ENCODE peak calls at places on chromosomes 7 and 10, in eight cellular contexts. A is upper lobe of right lung, R is pancreas, D is fibroblast of lung, U is cardiac fibroblast, G is OCI-LY7, T is PC-3, Z is lower lobe of right lung. X is an unnamed sample.

GRCh38 chr10:131221632-131222277 is 89.8 kb downstream of the TCERG1L start:
- DNase-seq in D (no peak), Z (peak), U (no peak), T (no peak), A (no peak), R (peak), G (no peak), X (no peak)

GRCh38 chr10:7819126-7819470 is 793 bp downstream of the TAF3 start:
- DNase-seq in U (peak), R (peak), D (peak), A (no peak), Z (peak), T (peak), G (peak), X (peak)

GRCh38 chr10:3538850-3539531 is 246.0 kb downstream of the KLF6 start:
- DNase-seq in G (no peak), A (no peak), D (peak), U (peak), R (no peak), Z (no peak), T (peak), X (no peak)

GRCh38 chr10:131852161-131852822 is 48.5 kb upstream of the PPP2R2D start:
- DNase-seq in G (no peak), R (peak), D (no peak), U (no peak), T (no peak), A (peak), Z (no peak), X (peak)

GRCh38 chr7:124550036-124550435 is 215.6 kb downstream of the GPR37 start:
- DNase-seq in T (no peak), R (no peak), A (no peak), U (no peak), G (no peak), Z (no peak), D (no peak), X (no peak)

GRCh38 chr7:13327669-13328068 is 640.2 kb downstream of the ARL4A start:
- DNase-seq in D (peak), G (no peak), A (no peak), Z (no peak), R (no peak), U (peak), T (peak), X (no peak)

GRCh38 chr10:75434292-75434691 is 2.9 kb downstream of the LRMDA start:
- DNase-seq in A (no peak), Z (no peak), T (no peak), G (no peak), D (no peak), R (no peak), U (no peak), X (no peak)

GRCh38 chr10:4109469-4109868 is 324.5 kb upstream of the KLF6 start:
- DNase-seq in Z (no peak), R (no peak), T (no peak), G (no peak), D (peak), U (peak), A (no peak), X (no peak)

GRCh38 chr10:78320990-78321389 is 287.3 kb downstream of the RPS24 start:
- DNase-seq in U (no peak), G (no peak), T (no peak), A (no peak), D (no peak), Z (no peak), R (no peak), X (no peak)

GRCh38 chr7:4134204-4134603 is 547.9 kb upstream of the FOXK1 start:
- DNase-seq in T (no peak), Z (peak), R (peak), U (no peak), A (peak), G (no peak), D (no peak), X (peak)

GRCh38 chr10:98295907-98296306 is 27.9 kb upstream of the LOXL4 start:
- DNase-seq in T (peak), U (peak), Z (no peak), D (peak), R (no peak), G (no peak), A (no peak), X (no peak)

GRCh38 chr7:75033064-75033463 is 40.5 kb downstream of the RCC1L start:
- DNase-seq in D (no peak), U (peak), G (no peak), A (no peak), Z (no peak), R (no peak), T (no peak), X (peak)

GRCh38 chr7:124566576-124566975 is 199.0 kb downstream of the GPR37 start:
- DNase-seq in G (no peak), Z (no peak), T (peak), U (peak), R (no peak), D (peak), A (no peak), X (no peak)

GRCh38 chr7:115297651-115298050 is 375.8 kb downstream of the MDFIC start:
- DNase-seq in D (peak), G (no peak), Z (no peak), A (no peak), R (peak), U (peak), T (peak), X (no peak)

GRCh38 chr10:52703898-52704297 is 68.7 kb downstream of the MBL2 start:
- DNase-seq in R (no peak), D (no peak), G (no peak), T (peak), A (no peak), U (no peak), Z (no peak), X (no peak)

GRCh38 chr7:105413887-105414437 is 25.2 kb upstream of the SRPK2 start:
- DNase-seq in T (no peak), Z (no peak), D (no peak), R (no peak), G (no peak), U (no peak), A (no peak), X (no peak)

GRCh38 chr7:11642841-11643240 is 189.2 kb downstream of the THSD7A start:
- DNase-seq in T (no peak), Z (no peak), A (no peak), R (no peak), U (no peak), G (no peak), D (no peak), X (no peak)

GRCh38 chr7:19113855-19114590 is 3.4 kb downstream of the TWIST1 start:
- DNase-seq in R (no peak), A (no peak), T (peak), U (no peak), D (peak), Z (no peak), G (no peak), X (no peak)
- H3K4me3 ChIP-seq in R (no peak), A (no peak), T (peak), U (peak), D (peak), Z (no peak), G (no peak), X (no peak)

GRCh38 chr7:50595538-50596102 is 30.4 kb upstream of the DDC start:
- DNase-seq in U (peak), G (peak), Z (no peak), T (peak), D (peak), R (no peak), A (no peak), X (peak)

GRCh38 chr7:50594136-50594535 is 28.9 kb upstream of the DDC start:
- DNase-seq in D (no peak), U (no peak), A (no peak), Z (no peak), R (no peak), G (no peak), T (no peak), X (no peak)

GRCh38 chr7:50598455-50599343 is 33.5 kb upstream of the DDC start:
- DNase-seq in R (no peak), Z (no peak), A (no peak), G (no peak), D (no peak), T (no peak), U (no peak), X (no peak)

GRCh38 chr7:50594734-50595537 is 29.7 kb upstream of the DDC start:
- DNase-seq in U (no peak), D (no peak), R (no peak), T (no peak), A (no peak), Z (no peak), G (no peak), X (no peak)

GRCh38 chr7:50596484-50596883 is 31.3 kb upstream of the DDC start:
- DNase-seq in A (no peak), Z (no peak), U (no peak), R (no peak), T (no peak), G (no peak), D (no peak), X (no peak)
- TF ChIP-seq CTCF in A (no peak), Z (no peak), U (no peak), R (no peak), T (no peak), G (no peak), D (no peak), X (no peak)

GRCh38 chr7:101743995-101744360 is 73.4 kb upstream of the CUX1 start:
- DNase-seq in D (no peak), T (no peak), R (no peak), G (peak), U (no peak), Z (no peak), A (no peak), X (peak)

GRCh38 chr7:101744588-101744987 is 72.8 kb upstream of the CUX1 start:
- DNase-seq in T (no peak), A (no peak), D (no peak), R (no peak), G (peak), Z (no peak), U (no peak), X (no peak)

GRCh38 chr7:101740981-101741725 is 76.3 kb upstream of the CUX1 start:
- DNase-seq in T (peak), G (peak), U (peak), Z (no peak), D (no peak), A (no peak), R (no peak), X (no peak)

GRCh38 chr7:101746311-101746710 is 71.1 kb upstream of the CUX1 start:
- DNase-seq in D (no peak), A (no peak), Z (no peak), T (no peak), U (no peak), R (no peak), G (peak), X (no peak)

DNA sequence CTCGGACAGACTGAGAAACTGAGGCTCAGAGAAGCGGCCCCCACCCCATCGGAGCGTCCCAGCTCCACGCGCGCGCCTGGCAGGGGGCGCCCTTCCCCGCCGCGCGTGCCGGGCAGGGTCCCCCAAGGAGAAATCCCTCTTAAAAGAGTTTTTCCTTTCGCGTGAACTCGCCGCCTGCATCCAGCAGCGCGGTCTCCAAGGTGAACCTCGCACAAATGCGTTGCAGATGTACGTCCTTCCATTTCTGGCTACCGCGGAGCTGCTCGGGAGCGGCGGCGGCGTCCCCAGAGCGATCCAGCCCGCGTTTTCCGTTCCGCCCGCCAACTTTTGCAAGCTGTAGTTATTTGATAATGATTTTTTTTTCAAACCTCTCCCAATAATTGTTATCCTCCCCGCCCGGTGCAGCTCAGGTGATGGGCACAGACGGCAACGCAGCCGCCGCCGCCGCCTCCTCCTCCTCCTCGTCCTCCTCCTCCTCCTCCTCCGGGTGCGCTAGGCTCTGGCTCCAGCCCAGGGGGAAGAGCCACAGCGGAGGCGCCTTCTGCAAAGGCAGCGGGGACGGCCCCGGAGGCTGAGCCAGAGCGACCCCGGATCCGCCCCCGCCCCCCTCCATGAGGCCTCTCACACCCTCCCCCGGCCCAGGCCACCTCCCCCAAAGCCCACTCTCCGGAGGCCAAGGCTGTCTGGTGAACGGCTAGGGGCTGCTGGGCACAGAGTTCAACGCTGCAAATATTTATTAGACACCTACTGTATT is 74.0 kb upstream of the CUX1 start:
- DNase-seq in D (peak), U (peak), T (peak), R (peak), A (peak), Z (peak), G (peak), X (peak)
- H3K4me3 ChIP-seq in D (peak), U (peak), T (peak), R (peak), A (peak), Z (peak), G (peak), X (peak)

GRCh38 chr10:116836902-116837513 is 12.3 kb upstream of the ENO4 start:
- DNase-seq in D (peak), A (no peak), U (peak), T (no peak), G (no peak), Z (no peak), R (no peak), X (no peak)
- TF ChIP-seq CTCF in D (no peak), A (no peak), U (peak), T (no peak), G (no peak), Z (no peak), R (no peak), X (no peak)

GRCh38 chr10:33321516-33321915 is 13.0 kb downstream of the NRP1 start:
- DNase-seq in G (no peak), Z (no peak), A (no peak), T (no peak), R (no peak), U (peak), D (peak), X (no peak)
- H3K4me3 ChIP-seq in G (no peak), Z (no peak), A (no peak), T (no peak), R (no peak), U (no peak), D (no peak), X (no peak)

GRCh38 chr10:35781643-35782035 is 139.5 kb upstream of the FZD8 start:
- DNase-seq in D (no peak), G (peak), R (no peak), Z (no peak), A (no peak), T (peak), U (no peak), X (peak)
- TF ChIP-seq CTCF in D (no peak), G (peak), R (no peak), Z (peak), A (no peak), T (peak), U (no peak), X (peak)

X was measured in Caco-2.